ENCODE peak calls at places on chromosomes 11 and 22, in four cellular contexts. S is HepG2, D is H1, M is K562. P is an unnamed sample.

GRCh38 chr11:3164540-3165151 is 464 bp downstream of the OSBPL5 start:
- DNase-seq in S (no peak), D (no peak), M (no peak), P (no peak)

GRCh38 chr11:107928767-107929507 is 689 bp downstream of the RAB39A start:
- DNase-seq in S (no peak), D (peak), M (no peak), P (no peak)

GRCh38 chr11:69969890-69970784 is 108.0 kb upstream of the ANO1 start:
- DNase-seq in S (peak), D (no peak), M (peak), P (no peak)

GRCh38 chr22:41367039-41367679 is 14.6 kb upstream of the TEF start:
- DNase-seq in S (peak), D (peak), M (peak), P (no peak)

GRCh38 chr22:20438678-20439492 is 1.3 kb upstream of the SCARF2 start:
- DNase-seq in S (peak), D (no peak), M (peak), P (no peak)

GRCh38 chr11:114059278-114059983 is at the start of gene ZBTB16:
- DNase-seq in S (no peak), D (peak), M (no peak), P (no peak)

GRCh38 chr11:2531987-2532703 is 87.3 kb downstream of the KCNQ1 start:
- DNase-seq in S (no peak), D (no peak), M (no peak), P (no peak)

GRCh38 chr11:70230151-70230839 is 27.2 kb downstream of the FADD start:
- DNase-seq in S (no peak), D (no peak), M (no peak), P (no peak)

GRCh38 chr22:32311551-32312071 is 46.1 kb upstream of the RFPL3 start:
- DNase-seq in S (no peak), D (peak), M (no peak), P (no peak)

GRCh38 chr11:34806875-34807274 is 109.3 kb downstream of the APIP start:
- DNase-seq in S (no peak), D (no peak), M (no peak), P (no peak)

GRCh38 chr11:128334311-128335044 is 252.9 kb downstream of the ETS1 start:
- DNase-seq in S (peak), D (no peak), M (no peak), P (no peak)

GRCh38 chr11:120539681-120540369 is 28.3 kb downstream of the GRIK4 start:
- DNase-seq in S (no peak), D (no peak), M (no peak), P (no peak)

GRCh38 chr22:46036558-46037408 is 59.8 kb upstream of the WNT7B start:
- DNase-seq in S (peak), D (no peak), M (peak), P (no peak)

GRCh38 chr11:122162095-122162494 is 46.1 kb upstream of the BLID start:
- DNase-seq in S (no peak), D (no peak), M (no peak), P (no peak)

GRCh38 chr22:25141994-25142620 is 57.6 kb upstream of the CRYBB3 start:
- DNase-seq in S (no peak), D (no peak), M (no peak), P (no peak)

GRCh38 chr22:25202290-25202921 is 2.7 kb downstream of the CRYBB3 start:
- DNase-seq in S (peak), D (peak), M (peak), P (peak)

GRCh38 chr11:34359548-34359891 is 1.7 kb upstream of the ABTB2 start:
- DNase-seq in S (no peak), D (no peak), M (peak), P (no peak)

GRCh38 chr11:1435820-1436467 is 46.2 kb downstream of the BRSK2 start:
- DNase-seq in S (no peak), D (peak), M (peak), P (no peak)
- TF ChIP-seq HDAC6 in S (no peak), D (no peak), M (no peak), P (no peak)

GRCh38 chr11:105071060-105071732 is 26.1 kb upstream of the CARD16 start:
- DNase-seq in S (no peak), D (no peak), M (no peak), P (no peak)
- TF ChIP-seq HDAC6 in S (no peak), D (no peak), M (no peak), P (no peak)

DNA sequence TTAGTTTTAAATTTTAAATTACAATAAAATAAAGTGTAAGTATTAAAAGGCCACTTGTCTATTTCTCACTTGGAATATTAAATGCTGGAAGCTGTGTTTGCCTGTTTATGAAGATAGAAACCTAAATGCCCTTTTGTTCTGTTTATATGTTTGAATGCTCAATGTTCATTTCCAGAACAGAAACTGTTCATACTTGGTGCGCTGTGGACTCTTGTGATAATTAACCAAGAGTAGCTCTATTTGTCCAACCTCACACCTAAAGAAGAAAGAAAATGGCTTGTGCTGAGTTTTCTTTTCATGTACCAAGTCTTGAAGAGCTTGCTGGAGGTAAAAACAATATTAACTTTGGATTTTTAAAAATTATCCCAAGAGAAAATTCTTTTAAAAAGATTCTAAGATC is 5.7 kb downstream of the C11orf54 start:
- DNase-seq in S (no peak), D (no peak), M (no peak), P (no peak)
- TF ChIP-seq HDAC6 in S (no peak), D (no peak), M (no peak), P (no peak)

DNA sequence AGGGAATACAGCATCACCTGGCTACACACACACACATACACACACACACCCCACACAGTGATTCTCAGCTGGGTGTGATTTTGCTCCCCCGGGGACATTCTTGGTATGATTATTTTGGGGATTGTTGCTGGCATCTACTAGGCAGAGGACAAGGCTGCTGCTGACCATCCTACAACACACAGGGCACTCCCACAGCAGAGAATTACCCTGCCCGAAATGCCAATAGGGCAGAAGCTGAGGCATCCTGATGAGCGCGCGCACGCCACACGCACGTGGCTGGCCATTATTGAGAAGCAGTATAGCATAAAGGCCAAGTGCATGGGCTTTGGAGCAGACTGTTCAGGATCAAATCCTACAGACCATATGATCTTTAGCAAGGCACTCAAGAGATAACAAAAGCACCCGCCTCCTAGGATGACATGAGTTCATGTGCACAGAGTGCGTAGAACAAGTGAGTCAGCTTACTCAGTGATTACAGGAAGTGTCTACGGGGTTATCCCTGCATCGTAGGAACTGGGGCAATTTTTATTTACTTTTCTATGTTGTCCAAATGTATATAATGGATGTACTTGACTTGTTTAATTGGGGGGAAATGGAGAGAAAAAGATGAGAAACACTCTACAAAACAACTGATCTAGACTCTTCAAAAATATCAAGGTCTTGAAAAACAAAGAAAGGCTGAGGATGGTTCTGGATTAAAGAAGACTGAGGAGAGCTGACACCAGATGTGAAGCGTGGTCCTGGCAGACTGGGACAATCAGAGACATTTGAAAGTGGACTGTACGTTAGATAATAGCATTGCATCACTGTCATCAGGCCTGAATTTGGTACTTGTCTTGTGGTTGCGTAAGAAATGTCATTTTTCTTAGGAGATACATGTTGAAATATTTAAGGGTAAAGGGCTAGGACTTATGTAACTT is 7.2 kb upstream of the EHD1 start:
- DNase-seq in S (peak), D (no peak), M (peak), P (no peak)
- TF ChIP-seq HDAC6 in S (no peak), D (no peak), M (no peak), P (no peak)

DNA sequence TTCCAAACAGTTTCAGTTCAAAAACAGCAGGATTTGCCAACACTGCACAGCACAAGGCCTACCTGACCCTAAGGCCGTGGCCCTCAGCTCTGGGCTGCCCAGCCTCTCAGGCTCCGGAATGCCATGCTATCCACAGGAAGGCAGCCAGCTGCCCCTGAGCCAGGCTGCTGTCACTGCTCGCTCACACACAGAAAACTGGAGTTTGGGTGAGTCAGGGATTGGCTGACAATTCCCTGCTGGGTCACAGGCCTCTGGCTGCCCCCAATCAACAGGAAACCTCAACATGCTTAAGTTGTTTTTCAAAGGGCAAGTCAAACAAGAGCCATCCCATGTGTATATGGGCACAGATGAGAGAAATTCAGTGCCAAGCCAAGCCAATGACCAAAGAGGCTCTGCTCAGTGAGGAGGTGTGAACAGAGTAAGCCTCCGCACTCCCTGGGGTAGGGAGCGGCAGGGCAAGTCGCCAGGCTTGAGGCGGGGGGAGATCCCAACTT is 50.2 kb downstream of the RPL27A start:
- DNase-seq in S (no peak), D (no peak), M (no peak), P (no peak)
- TF ChIP-seq HDAC6 in S (no peak), D (no peak), M (no peak), P (no peak)

DNA sequence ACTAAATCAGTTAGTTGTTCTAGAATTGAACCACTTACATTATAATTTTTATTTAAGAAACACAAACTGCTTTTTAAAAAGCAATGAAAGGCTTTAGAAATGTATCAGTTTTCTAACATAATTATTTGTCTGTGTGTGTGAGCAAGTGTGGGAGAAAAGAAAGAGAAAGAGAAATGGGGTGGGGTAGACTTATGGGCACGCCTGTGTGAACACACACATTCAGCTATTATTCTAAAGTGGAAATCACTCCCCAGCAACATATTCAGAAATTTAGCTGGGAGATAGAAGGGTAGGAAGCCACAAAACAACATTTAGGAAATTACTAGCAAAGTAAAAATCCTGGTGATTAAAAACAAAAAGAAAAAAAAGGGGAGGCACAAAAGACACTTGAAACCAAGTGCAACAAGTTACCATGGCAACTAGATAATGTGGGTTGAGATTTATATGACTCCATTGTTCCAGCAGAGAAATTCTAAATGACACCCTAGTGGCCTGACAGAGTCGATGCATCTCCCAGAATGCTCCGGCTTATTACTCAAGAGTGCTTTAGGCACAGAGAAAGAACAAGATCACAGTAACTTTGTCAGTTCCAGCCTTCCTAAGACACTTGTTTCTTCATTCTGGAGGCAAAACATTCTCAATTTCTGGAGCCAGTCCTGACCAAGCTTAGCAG is 444.6 kb downstream of the DLG2 start:
- DNase-seq in S (peak), D (no peak), M (no peak), P (no peak)
- TF ChIP-seq HDAC6 in S (no peak), D (no peak), M (no peak), P (no peak)

P was measured in GM12878.